ENCODE peak calls at places on chromosome 18, in ten cellular contexts. One of them, this sample, is unnamed.

GRCh38 chr18:50749421-50749820 is 70.4 kb downstream of the MRO start:
- DNase-seq in GM23248: no peak
- DNase-seq in lung: no peak
- DNase-seq in ovary: no peak
- DNase-seq in A549: no peak
- DNase-seq in H9: no peak
- DNase-seq in CD8-positive, alpha-beta T cell: no peak
- DNase-seq in OCI-LY7: no peak
- DNase-seq in kidney: no peak
- DNase-seq in MM.1S: no peak
- DNase-seq in this sample: no peak

GRCh38 chr18:23833714-23834113 is 144.5 kb downstream of the LAMA3 start:
- DNase-seq in CD8-positive, alpha-beta T cell: no peak
- DNase-seq in OCI-LY7: no peak
- DNase-seq in MM.1S: no peak
- DNase-seq in kidney: no peak
- DNase-seq in H9: no peak
- DNase-seq in ovary: no peak
- DNase-seq in A549: no peak
- DNase-seq in lung: no peak
- DNase-seq in GM23248: no peak
- DNase-seq in this sample: no peak

GRCh38 chr18:6747646-6748045 is 18.1 kb downstream of the ARHGAP28 start:
- DNase-seq in ovary: no peak
- DNase-seq in MM.1S: no peak
- DNase-seq in kidney: no peak
- DNase-seq in OCI-LY7: no peak
- DNase-seq in CD8-positive, alpha-beta T cell: no peak
- DNase-seq in lung: no peak
- DNase-seq in A549: no peak
- DNase-seq in H9: no peak
- DNase-seq in GM23248: peak; percentile 77
- DNase-seq in this sample: peak; percentile 85

GRCh38 chr18:74521068-74521725 is 13.1 kb upstream of the CNDP1 start:
- DNase-seq in A549: no peak
- DNase-seq in kidney: no peak
- DNase-seq in ovary: no peak
- DNase-seq in H9: peak; percentile 17
- DNase-seq in CD8-positive, alpha-beta T cell: no peak
- DNase-seq in lung: no peak
- DNase-seq in MM.1S: no peak
- DNase-seq in GM23248: no peak
- DNase-seq in OCI-LY7: no peak
- DNase-seq in this sample: no peak

GRCh38 chr18:74412106-74412880 is 44.8 kb downstream of the DIPK1C start:
- DNase-seq in H9: no peak
- DNase-seq in GM23248: no peak
- DNase-seq in CD8-positive, alpha-beta T cell: no peak
- DNase-seq in ovary: no peak
- DNase-seq in kidney: no peak
- DNase-seq in MM.1S: no peak
- DNase-seq in OCI-LY7: no peak
- DNase-seq in A549: no peak
- DNase-seq in lung: no peak
- DNase-seq in this sample: no peak

GRCh38 chr18:8828798-8829197 is 123.4 kb downstream of the MTCL1 start:
- DNase-seq in ovary: no peak
- DNase-seq in OCI-LY7: no peak
- DNase-seq in A549: no peak
- DNase-seq in lung: peak; percentile 71
- DNase-seq in MM.1S: no peak
- DNase-seq in CD8-positive, alpha-beta T cell: no peak
- DNase-seq in H9: no peak
- DNase-seq in GM23248: no peak
- DNase-seq in kidney: no peak
- DNase-seq in this sample: no peak

GRCh38 chr18:32552421-32553030 is 81.8 kb upstream of the GAREM1 start:
- DNase-seq in kidney: no peak
- DNase-seq in GM23248: peak; percentile 72
- DNase-seq in H9: peak; percentile 77
- DNase-seq in lung: peak; percentile 66
- DNase-seq in CD8-positive, alpha-beta T cell: peak; percentile 55
- DNase-seq in OCI-LY7: peak; percentile 62
- DNase-seq in ovary: peak; percentile 13
- DNase-seq in MM.1S: peak; percentile 86
- DNase-seq in A549: peak; percentile 70
- DNase-seq in this sample: peak; percentile 73

GRCh38 chr18:31034541-31034940 is 8.0 kb downstream of the DSC3 start:
- DNase-seq in OCI-LY7: no peak
- DNase-seq in H9: no peak
- DNase-seq in lung: no peak
- DNase-seq in ovary: no peak
- DNase-seq in MM.1S: no peak
- DNase-seq in CD8-positive, alpha-beta T cell: no peak
- DNase-seq in GM23248: no peak
- DNase-seq in kidney: no peak
- DNase-seq in A549: no peak
- DNase-seq in this sample: no peak

GRCh38 chr18:73007195-73007934 is 139.6 kb upstream of the NETO1 start:
- DNase-seq in kidney: no peak
- DNase-seq in MM.1S: no peak
- DNase-seq in H9: no peak
- DNase-seq in CD8-positive, alpha-beta T cell: no peak
- DNase-seq in ovary: no peak
- DNase-seq in A549: no peak
- DNase-seq in lung: no peak
- DNase-seq in OCI-LY7: no peak
- DNase-seq in GM23248: no peak
- DNase-seq in this sample: no peak

GRCh38 chr18:27750014-27750413 is 426.9 kb downstream of the CDH2 start:
- DNase-seq in GM23248: peak; percentile 66
- DNase-seq in CD8-positive, alpha-beta T cell: no peak
- DNase-seq in ovary: no peak
- DNase-seq in MM.1S: peak; percentile 42
- DNase-seq in kidney: no peak
- DNase-seq in H9: peak; percentile 80
- DNase-seq in A549: peak; percentile 26
- DNase-seq in OCI-LY7: peak; percentile 9
- DNase-seq in lung: no peak
- DNase-seq in this sample: peak; percentile 81

GRCh38 chr18:77407733-77408132 is 158.1 kb downstream of the GALR1 start:
- DNase-seq in MM.1S: no peak
- DNase-seq in GM23248: no peak
- DNase-seq in CD8-positive, alpha-beta T cell: no peak
- DNase-seq in lung: no peak
- DNase-seq in OCI-LY7: no peak
- DNase-seq in kidney: no peak
- DNase-seq in A549: peak; percentile 3
- DNase-seq in ovary: no peak
- DNase-seq in H9: no peak
- DNase-seq in this sample: no peak

GRCh38 chr18:70149616-70150301 is 55.7 kb downstream of the RTTN start:
- DNase-seq in OCI-LY7: no peak
- DNase-seq in A549: no peak
- DNase-seq in lung: no peak
- DNase-seq in MM.1S: no peak
- DNase-seq in GM23248: no peak
- DNase-seq in kidney: no peak
- DNase-seq in H9: no peak
- DNase-seq in ovary: no peak
- DNase-seq in CD8-positive, alpha-beta T cell: no peak
- DNase-seq in this sample: no peak

GRCh38 chr18:21273568-21273967 is 31.5 kb downstream of the GREB1L start:
- DNase-seq in kidney: no peak
- DNase-seq in GM23248: no peak
- DNase-seq in lung: no peak
- DNase-seq in A549: no peak
- DNase-seq in H9: no peak
- DNase-seq in MM.1S: no peak
- DNase-seq in CD8-positive, alpha-beta T cell: no peak
- DNase-seq in ovary: no peak
- DNase-seq in OCI-LY7: no peak
- DNase-seq in this sample: no peak

GRCh38 chr18:4751523-4751922 is 296.4 kb upstream of the DLGAP1 start:
- DNase-seq in ovary: no peak
- DNase-seq in CD8-positive, alpha-beta T cell: no peak
- DNase-seq in MM.1S: no peak
- DNase-seq in A549: no peak
- DNase-seq in OCI-LY7: no peak
- DNase-seq in lung: no peak
- DNase-seq in GM23248: no peak
- DNase-seq in H9: no peak
- DNase-seq in kidney: no peak
- DNase-seq in this sample: no peak

GRCh38 chr18:37567061-37567993 is 1.7 kb upstream of the CELF4 start:
- DNase-seq in GM23248: peak; percentile 8
- DNase-seq in ovary: no peak
- DNase-seq in CD8-positive, alpha-beta T cell: no peak
- DNase-seq in H9: no peak
- DNase-seq in OCI-LY7: no peak
- DNase-seq in kidney: no peak
- DNase-seq in lung: no peak
- DNase-seq in MM.1S: no peak
- DNase-seq in A549: no peak
- DNase-seq in this sample: peak; percentile 10

DNA sequence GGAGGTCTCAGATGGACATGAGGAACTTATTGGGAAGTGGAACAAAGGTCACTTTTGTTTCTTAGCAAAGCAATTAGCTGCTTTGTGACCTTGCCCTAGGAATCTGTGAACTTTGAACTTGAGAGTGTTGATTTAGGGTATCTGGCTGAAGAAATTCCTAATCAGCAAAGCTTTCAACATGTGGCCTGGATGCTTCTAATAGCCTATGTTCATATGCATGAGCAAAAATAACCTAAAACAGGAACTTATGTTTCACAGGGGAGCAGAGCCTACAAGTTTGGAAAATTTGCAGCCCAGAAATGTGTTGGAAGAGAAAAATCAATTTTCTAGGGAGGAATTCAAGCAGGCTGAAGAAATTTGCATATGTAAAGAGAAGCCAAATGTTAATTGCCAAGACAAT is 405.8 kb upstream of the SALL3 start:
- DNase-seq in kidney: no peak
- DNase-seq in H9: no peak
- DNase-seq in GM23248: no peak
- DNase-seq in MM.1S: no peak
- DNase-seq in lung: no peak
- DNase-seq in A549: no peak
- DNase-seq in ovary: no peak
- DNase-seq in OCI-LY7: no peak
- DNase-seq in CD8-positive, alpha-beta T cell: no peak
- DNase-seq in this sample: no peak
- H3K9me3 ChIP-seq in kidney: peaks cover 3% of the 10 kb centered on the region
- H3K9me3 ChIP-seq in H9: peaks cover 14% of the 10 kb centered on the region
- H3K9me3 ChIP-seq in GM23248: no peaks in the 10 kb centered on the region
- H3K9me3 ChIP-seq in MM.1S: no peaks in the 10 kb centered on the region
- H3K9me3 ChIP-seq in lung: peaks cover 18% of the 10 kb centered on the region
- H3K9me3 ChIP-seq in A549: no peaks in the 10 kb centered on the region
- H3K9me3 ChIP-seq in ovary: peaks cover 5% of the 10 kb centered on the region
- H3K9me3 ChIP-seq in OCI-LY7: no peaks in the 10 kb centered on the region
- H3K9me3 ChIP-seq in CD8-positive, alpha-beta T cell: no peaks in the 10 kb centered on the region
- H3K9me3 ChIP-seq in this sample: no peaks in the 10 kb centered on the region

GRCh38 chr18:3599861-3600260 is 149.9 kb downstream of the TGIF1 start:
- DNase-seq in OCI-LY7: no peak
- DNase-seq in MM.1S: no peak
- DNase-seq in GM23248: no peak
- DNase-seq in CD8-positive, alpha-beta T cell: no peak
- DNase-seq in A549: no peak
- DNase-seq in ovary: no peak
- DNase-seq in lung: no peak
- DNase-seq in H9: no peak
- DNase-seq in kidney: no peak
- DNase-seq in this sample: no peak
- H3K4me1 ChIP-seq in OCI-LY7: peaks cover 66% of the 10 kb centered on the region
- H3K4me1 ChIP-seq in MM.1S: peaks cover 8% of the 10 kb centered on the region
- H3K4me1 ChIP-seq in GM23248: peaks cover 47% of the 10 kb centered on the region
- H3K4me1 ChIP-seq in CD8-positive, alpha-beta T cell: peaks cover 50% of the 10 kb centered on the region
- H3K4me1 ChIP-seq in A549: peaks cover 78% of the 10 kb centered on the region
- H3K4me1 ChIP-seq in ovary: peaks cover 9% of the 10 kb centered on the region
- H3K4me1 ChIP-seq in lung: peaks cover 21% of the 10 kb centered on the region
- H3K4me1 ChIP-seq in H9: peaks cover 13% of the 10 kb centered on the region
- H3K4me1 ChIP-seq in kidney: peaks cover 28% of the 10 kb centered on the region
- H3K4me1 ChIP-seq in this sample: peaks cover 52% of the 10 kb centered on the region

DNA sequence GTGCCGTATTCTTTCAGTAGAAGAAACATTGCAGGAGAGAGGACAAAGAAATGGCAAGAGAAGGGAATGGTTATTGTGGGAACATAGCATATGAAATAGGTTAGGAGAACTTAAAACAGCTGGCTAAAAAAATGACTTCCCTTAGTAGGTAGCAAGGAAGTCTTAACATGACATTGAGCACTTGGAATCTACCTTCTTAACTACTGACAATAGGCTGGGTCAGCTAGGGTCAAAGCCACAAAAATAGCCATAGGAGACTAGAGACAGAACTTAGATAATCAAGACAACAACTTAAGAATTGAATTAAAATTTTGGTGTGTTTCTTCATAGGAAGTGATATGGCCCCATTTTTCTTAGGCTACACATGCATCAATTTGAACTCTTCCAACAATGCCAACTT is 227.9 kb downstream of the TCF4 start:
- DNase-seq in MM.1S: no peak
- DNase-seq in CD8-positive, alpha-beta T cell: no peak
- DNase-seq in GM23248: no peak
- DNase-seq in lung: no peak
- DNase-seq in A549: no peak
- DNase-seq in ovary: no peak
- DNase-seq in kidney: no peak
- DNase-seq in H9: no peak
- DNase-seq in OCI-LY7: no peak
- DNase-seq in this sample: no peak
- H3K27ac ChIP-seq in MM.1S: no peak overlapping the region
- H3K27ac ChIP-seq in CD8-positive, alpha-beta T cell: no peak overlapping the region
- H3K27ac ChIP-seq in GM23248: no peak overlapping the region
- H3K27ac ChIP-seq in lung: no peak overlapping the region
- H3K27ac ChIP-seq in A549: no peak overlapping the region
- H3K27ac ChIP-seq in ovary: no peak overlapping the region
- H3K27ac ChIP-seq in kidney: no peak overlapping the region
- H3K27ac ChIP-seq in H9: no peak overlapping the region
- H3K27ac ChIP-seq in OCI-LY7: no peak overlapping the region
- H3K27ac ChIP-seq in this sample: no peak overlapping the region

GRCh38 chr18:52131845-52132244 is 208.2 kb upstream of the DCC start:
- DNase-seq in A549: no peak
- DNase-seq in CD8-positive, alpha-beta T cell: no peak
- DNase-seq in lung: no peak
- DNase-seq in kidney: no peak
- DNase-seq in H9: no peak
- DNase-seq in OCI-LY7: no peak
- DNase-seq in ovary: no peak
- DNase-seq in GM23248: no peak
- DNase-seq in MM.1S: no peak
- DNase-seq in this sample: no peak

GRCh38 chr18:52136532-52136931 is 203.5 kb upstream of the DCC start:
- DNase-seq in kidney: no peak
- DNase-seq in GM23248: no peak
- DNase-seq in CD8-positive, alpha-beta T cell: no peak
- DNase-seq in ovary: no peak
- DNase-seq in MM.1S: no peak
- DNase-seq in A549: no peak
- DNase-seq in H9: no peak
- DNase-seq in OCI-LY7: no peak
- DNase-seq in lung: no peak
- DNase-seq in this sample: no peak

GRCh38 chr18:52130621-52131020 is 209.4 kb upstream of the DCC start:
- DNase-seq in CD8-positive, alpha-beta T cell: no peak
- DNase-seq in MM.1S: no peak
- DNase-seq in lung: no peak
- DNase-seq in A549: no peak
- DNase-seq in GM23248: no peak
- DNase-seq in H9: no peak
- DNase-seq in kidney: no peak
- DNase-seq in ovary: no peak
- DNase-seq in OCI-LY7: no peak
- DNase-seq in this sample: no peak
- H3K9me3 ChIP-seq in CD8-positive, alpha-beta T cell: no peaks in the 10 kb centered on the region
- H3K9me3 ChIP-seq in MM.1S: no peaks in the 10 kb centered on the region
- H3K9me3 ChIP-seq in lung: peaks cover 2% of the 10 kb centered on the region
- H3K9me3 ChIP-seq in A549: no peaks in the 10 kb centered on the region
- H3K9me3 ChIP-seq in GM23248: no peaks in the 10 kb centered on the region
- H3K9me3 ChIP-seq in H9: no peaks in the 10 kb centered on the region
- H3K9me3 ChIP-seq in kidney: no peaks in the 10 kb centered on the region
- H3K9me3 ChIP-seq in ovary: no peaks in the 10 kb centered on the region
- H3K9me3 ChIP-seq in OCI-LY7: no peaks in the 10 kb centered on the region
- H3K9me3 ChIP-seq in this sample: no peaks in the 10 kb centered on the region

This sample was measured in cardiac muscle cell.